ENCODE peak calls at places on chromosomes 3 and 15, in eight cellular contexts. K is stimulated activated CD8-positive, alpha-beta memory T cell treated with anti-CD3 and anti-CD28 coated beads, Interleukin-15, amount 100 ng/mL, for 24 hours; O is AG10803; W is Caki2; Y is activated T-helper 9 cell treated with anti-CD3 and anti-CD28 coated beads, Interleukin-2, amount 50 U/mL, for 16 hours; J is kidney epithelial cell; U is SK-N-DZ; C is central memory CD4-positive, alpha-beta T cell. F is an unnamed sample.

GRCh38 chr3:192444096-192444790 is 283.1 kb downstream of the FGF12 start:
- DNase-seq in K (peak; percentile 21), O (peak; percentile 55), W (peak; percentile 58), Y (peak; percentile 13), J (no peak), U (peak; percentile 52), C (no peak), F (peak; percentile 51)

GRCh38 chr3:4731543-4732111 is 238.5 kb downstream of the ITPR1 start:
- DNase-seq in K (no peak), O (no peak), W (no peak), Y (no peak), J (no peak), U (no peak), C (no peak), F (no peak)

GRCh38 chr3:48561045-48561736 is 2.4 kb downstream of the UCN2 start:
- DNase-seq in K (no peak), O (peak; percentile 39), W (peak; percentile 69), Y (no peak), J (no peak), U (peak; percentile 77), C (no peak), F (no peak)

GRCh38 chr15:78317145-78317836 is 17.9 kb upstream of the SKIC8 start:
- DNase-seq in K (no peak), O (no peak), W (peak; percentile 13), Y (no peak), J (no peak), U (peak; percentile 60), C (no peak), F (no peak)

GRCh38 chr3:128075516-128076464 is 23.6 kb downstream of the SEC61A1 start:
- DNase-seq in K (peak; percentile 88), O (peak; percentile 81), W (peak; percentile 79), Y (peak; percentile 81), J (no peak), U (no peak), C (peak; percentile 78), F (no peak)

GRCh38 chr15:83978588-83978987 is 257.0 kb upstream of the GOLGA6L4 start:
- DNase-seq in K (no peak), O (no peak), W (no peak), Y (no peak), J (no peak), U (no peak), C (no peak), F (no peak)

GRCh38 chr3:172973799-172974198 is 167.2 kb downstream of the SPATA16 start:
- DNase-seq in K (no peak), O (no peak), W (no peak), Y (no peak), J (no peak), U (no peak), C (no peak), F (no peak)

GRCh38 chr3:10404876-10405275 is 84.0 kb upstream of the SEC13 start:
- DNase-seq in K (no peak), O (no peak), W (no peak), Y (no peak), J (no peak), U (no peak), C (no peak), F (no peak)

GRCh38 chr15:52784799-52785671 is 5.1 kb downstream of the ONECUT1 start:
- DNase-seq in K (no peak), O (no peak), W (no peak), Y (no peak), J (no peak), U (no peak), C (no peak), F (no peak)

GRCh38 chr15:31483924-31484368 is 157.3 kb downstream of the KLF13 start:
- DNase-seq in K (no peak), O (no peak), W (no peak), Y (peak; percentile 21), J (no peak), U (no peak), C (peak; percentile 31), F (no peak)

GRCh38 chr3:49171775-49172500 is 540 bp downstream of the KLHDC8B start:
- DNase-seq in K (no peak), O (no peak), W (no peak), Y (no peak), J (no peak), U (no peak), C (no peak), F (no peak)

GRCh38 chr3:102229062-102229655 is 205.7 kb upstream of the ZPLD1 start:
- DNase-seq in K (peak; percentile 41), O (peak; percentile 54), W (peak; percentile 72), Y (peak; percentile 51), J (no peak), U (peak; percentile 80), C (peak; percentile 66), F (no peak)

GRCh38 chr3:194162817-194163584 is 27.1 kb downstream of the HES1 start:
- DNase-seq in K (no peak), O (no peak), W (no peak), Y (no peak), J (no peak), U (no peak), C (no peak), F (no peak)

GRCh38 chr3:59685432-59685831 is 635.6 kb upstream of the CFAP20DC start:
- DNase-seq in K (no peak), O (no peak), W (no peak), Y (no peak), J (no peak), U (no peak), C (no peak), F (no peak)

GRCh38 chr3:117480981-117481380 is 771.4 kb downstream of the TUSC7 start:
- DNase-seq in K (no peak), O (no peak), W (no peak), Y (no peak), J (no peak), U (no peak), C (no peak), F (no peak)

GRCh38 chr15:78075490-78076230 is 1.9 kb downstream of the TBC1D2B start:
- DNase-seq in K (no peak), O (peak; percentile 95), W (peak; percentile 48), Y (no peak), J (peak; percentile 41), U (peak; percentile 47), C (no peak), F (no peak)

GRCh38 chr3:27681249-27681748 is 40.8 kb downstream of the EOMES start:
- DNase-seq in K (no peak), O (peak; percentile 89), W (peak; percentile 77), Y (peak; percentile 20), J (peak; percentile 41), U (peak; percentile 83), C (peak; percentile 66), F (no peak)

GRCh38 chr3:50242371-50242770 is 6.4 kb downstream of the GNAI2 start:
- DNase-seq in K (no peak), O (no peak), W (no peak), Y (no peak), J (no peak), U (no peak), C (no peak), F (no peak)

GRCh38 chr15:81950841-81951414 is 94.9 kb downstream of the MEX3B start:
- DNase-seq in K (no peak), O (peak; percentile 35), W (no peak), Y (no peak), J (no peak), U (no peak), C (no peak), F (no peak)

GRCh38 chr3:44236485-44236908 is 5.2 kb upstream of the TOPAZ1 start:
- DNase-seq in K (no peak), O (no peak), W (no peak), Y (no peak), J (no peak), U (no peak), C (no peak), F (no peak)

GRCh38 chr15:65339926-65340325 is 35.4 kb downstream of the RNU5B-1 start:
- DNase-seq in K (no peak), O (no peak), W (no peak), Y (no peak), J (no peak), U (peak; percentile 57), C (no peak), F (no peak)

GRCh38 chr3:54123538-54124196 is 1.3 kb downstream of the CACNA2D3 start:
- DNase-seq in K (no peak), O (no peak), W (no peak), Y (no peak), J (no peak), U (peak; percentile 41), C (no peak), F (no peak)

GRCh38 chr3:197031315-197032285 is 2.0 kb upstream of the MELTF start:
- DNase-seq in K (no peak), O (peak; percentile 96), W (peak; percentile 98), Y (no peak), J (peak; percentile 96), U (no peak), C (no peak), F (no peak)

GRCh38 chr3:111244760-111245159 is 173.1 kb downstream of the NECTIN3 start:
- DNase-seq in K (no peak), O (peak; percentile 66), W (no peak), Y (no peak), J (no peak), U (no peak), C (no peak), F (no peak)

GRCh38 chr3:128278761-128279593 is 125.7 kb downstream of the EEFSEC start:
- DNase-seq in K (no peak), O (peak; percentile 90), W (no peak), Y (no peak), J (no peak), U (peak; percentile 46), C (no peak), F (no peak)

GRCh38 chr3:101801174-101801573 is 22.2 kb downstream of the NXPE3 start:
- DNase-seq in K (no peak), O (no peak), W (no peak), Y (no peak), J (no peak), U (no peak), C (no peak), F (no peak)

GRCh38 chr3:5768546-5768945 is 581.0 kb downstream of the EDEM1 start:
- DNase-seq in K (no peak), O (no peak), W (no peak), Y (no peak), J (no peak), U (peak; percentile 54), C (no peak), F (no peak)

GRCh38 chr3:8205876-8206275 is 295.7 kb upstream of the LMCD1 start:
- DNase-seq in K (no peak), O (peak; percentile 20), W (no peak), Y (no peak), J (no peak), U (no peak), C (no peak), F (no peak)

GRCh38 chr3:124246949-124247348 is 255.0 kb upstream of the ROPN1 start:
- DNase-seq in K (no peak), O (peak; percentile 13), W (no peak), Y (no peak), J (no peak), U (peak; percentile 32), C (no peak), F (no peak)

GRCh38 chr3:65712156-65712555 is 326.6 kb downstream of the MAGI1 start:
- DNase-seq in K (no peak), O (peak; percentile 89), W (no peak), Y (no peak), J (no peak), U (no peak), C (no peak), F (no peak)

F was measured in D721Med.